ENCODE peak calls at places on chromosomes 11 and 22, in five cellular contexts. W is PC-9, J is ovary, Z is IMR-90, V is EH. Y is an unnamed sample.

GRCh38 chr22:31912402-31912733 is 32.0 kb upstream of the YWHAH start:
- DNase-seq in W (no peak), J (no peak), Z (peak), V (no peak), Y (no peak)

GRCh38 chr11:133107753-133108152 is 424.5 kb downstream of the OPCML start:
- DNase-seq in W (no peak), J (no peak), Z (no peak), V (no peak), Y (no peak)

GRCh38 chr11:113778111-113778910 is 1.3 kb upstream of the CLDN25 start:
- DNase-seq in W (peak), J (no peak), Z (peak), V (peak), Y (no peak)

GRCh38 chr11:71948314-71949027 is 19.6 kb downstream of the RNF121 start:
- DNase-seq in W (no peak), J (no peak), Z (no peak), V (no peak), Y (no peak)

GRCh38 chr22:42317691-42318547 is 47.5 kb upstream of the TCF20 start:
- DNase-seq in W (no peak), J (no peak), Z (no peak), V (no peak), Y (no peak)

GRCh38 chr22:29288837-29289236 is 17.6 kb upstream of the GAS2L1 start:
- DNase-seq in W (no peak), J (no peak), Z (no peak), V (no peak), Y (no peak)

GRCh38 chr22:37654556-37655251 is 3.8 kb upstream of the PDXP start:
- DNase-seq in W (no peak), J (no peak), Z (no peak), V (no peak), Y (no peak)

GRCh38 chr11:134654161-134654915 is 242.3 kb upstream of the B3GAT1 start:
- DNase-seq in W (no peak), J (peak), Z (no peak), V (no peak), Y (no peak)

GRCh38 chr11:33617672-33618362 is 82.8 kb downstream of the C11orf91 start:
- DNase-seq in W (no peak), J (no peak), Z (no peak), V (no peak), Y (no peak)

GRCh38 chr22:27804683-27805297 is 3.2 kb upstream of the MN1 start:
- DNase-seq in W (peak), J (peak), Z (peak), V (peak), Y (no peak)

GRCh38 chr11:96321066-96321465 is 21.9 kb downstream of the MAML2 start:
- DNase-seq in W (no peak), J (no peak), Z (no peak), V (no peak), Y (no peak)

GRCh38 chr22:42881982-42882656 is 25.0 kb upstream of the ARFGAP3 start:
- DNase-seq in W (no peak), J (no peak), Z (no peak), V (no peak), Y (no peak)

GRCh38 chr22:26713823-26714449 is 56.5 kb downstream of the MIAT start:
- DNase-seq in W (no peak), J (peak), Z (no peak), V (peak), Y (no peak)

GRCh38 chr11:15955595-15955994 is 400.8 kb downstream of the SOX6 start:
- DNase-seq in W (no peak), J (no peak), Z (peak), V (peak), Y (no peak)

GRCh38 chr11:67310246-67311050 is 7.1 kb downstream of the SSH3 start:
- DNase-seq in W (no peak), J (no peak), Z (no peak), V (no peak), Y (no peak)

GRCh38 chr11:124749920-124750319 is 2.1 kb downstream of the VSIG2 start:
- DNase-seq in W (no peak), J (no peak), Z (no peak), V (no peak), Y (no peak)

GRCh38 chr11:2742201-2742600 is 42.4 kb upstream of the KCNQ1OT1 start:
- DNase-seq in W (no peak), J (no peak), Z (no peak), V (no peak), Y (no peak)

GRCh38 chr11:65611028-65611757 is 2.8 kb downstream of the MAP3K11 start:
- DNase-seq in W (no peak), J (no peak), Z (no peak), V (peak), Y (no peak)

GRCh38 chr11:125272092-125272491 is 107.5 kb downstream of the PKNOX2 start:
- DNase-seq in W (no peak), J (no peak), Z (peak), V (peak), Y (no peak)

GRCh38 chr22:40414838-40415505 is 44.6 kb downstream of the SGSM3 start:
- DNase-seq in W (no peak), J (no peak), Z (no peak), V (no peak), Y (no peak)

GRCh38 chr11:67303132-67303988 is at the start of gene SSH3:
- DNase-seq in W (peak), J (peak), Z (peak), V (peak), Y (peak)

GRCh38 chr11:79525257-79525656 is 84.4 kb upstream of the TENM4 start:
- DNase-seq in W (no peak), J (no peak), Z (no peak), V (peak), Y (no peak)

GRCh38 chr22:26172389-26172990 is 3.2 kb downstream of the SEZ6L start:
- DNase-seq in W (peak), J (no peak), Z (peak), V (peak), Y (peak)

GRCh38 chr11:65013130-65013691 is 749 bp upstream of the ARL2 start:
- DNase-seq in W (peak), J (peak), Z (peak), V (peak), Y (no peak)

GRCh38 chr11:125086633-125087296 is 23.7 kb downstream of the SLC37A2 start:
- DNase-seq in W (no peak), J (no peak), Z (no peak), V (no peak), Y (no peak)